ENCODE peak calls at places on chromosomes 3 and 15, in eight cellular contexts. Y is uterus, M is HepG2, L is tibial nerve, V is SJSA1, Z is A549, U is thoracic aorta, P is heart left ventricle. K is an unnamed sample.

GRCh38 chr3:180063783-180064182 is 27.0 kb upstream of the PEX5L start:
- DNase-seq in U (no peak), M (no peak), P (no peak), L (no peak), Z (peak; percentile 2), V (no peak), Y (no peak), K (no peak)

GRCh38 chr15:49103002-49103401 is 52.4 kb downstream of the COPS2 start:
- DNase-seq in Z (no peak), V (no peak), P (no peak), L (no peak), U (no peak), M (no peak), Y (no peak), K (peak; percentile 83)

GRCh38 chr3:107833046-107833445 is 257.8 kb downstream of the CD47 start:
- DNase-seq in L (no peak), U (no peak), V (no peak), Y (no peak), M (no peak), P (no peak), Z (no peak), K (peak; percentile 29)

GRCh38 chr15:60568301-60568742 is 89.4 kb upstream of the ICE2 start:
- DNase-seq in Y (no peak), V (no peak), L (no peak), Z (no peak), U (no peak), P (no peak), M (no peak), K (no peak)

GRCh38 chr3:136390574-136390973 is 140.4 kb downstream of the PCCB start:
- DNase-seq in U (no peak), M (no peak), Y (no peak), P (no peak), V (no peak), Z (no peak), L (no peak), K (no peak)

GRCh38 chr3:84522893-84523292 is 435.9 kb upstream of the CADM2 start:
- DNase-seq in L (no peak), Y (no peak), P (no peak), Z (no peak), M (no peak), U (no peak), V (no peak), K (no peak)

GRCh38 chr15:75446146-75446545 is 5.3 kb downstream of the SIN3A start:
- DNase-seq in L (no peak), Z (no peak), V (no peak), P (no peak), M (no peak), Y (no peak), U (no peak), K (no peak)

GRCh38 chr3:99638244-99638948 is at the start of gene COL8A1:
- DNase-seq in U (peak; percentile 57), V (peak; percentile 88), Y (peak; percentile 65), M (no peak), Z (no peak), L (peak; percentile 72), P (peak; percentile 69), K (peak; percentile 36)

GRCh38 chr15:87710406-87710805 is 546.1 kb downstream of the NTRK3 start:
- DNase-seq in L (peak; percentile 51), V (no peak), Y (peak; percentile 82), P (peak; percentile 12), M (no peak), Z (no peak), U (no peak), K (no peak)

GRCh38 chr3:24360946-24361345 is 133.7 kb downstream of the THRB start:
- DNase-seq in Y (no peak), Z (no peak), P (no peak), L (no peak), M (no peak), V (no peak), U (no peak), K (no peak)

GRCh38 chr3:189232790-189233189 is 61.0 kb downstream of the TPRG1 start:
- DNase-seq in V (no peak), U (no peak), Y (no peak), P (no peak), Z (no peak), M (no peak), L (no peak), K (peak; percentile 25)

GRCh38 chr3:190387578-190388213 is at the start of gene CLDN16:
- DNase-seq in M (no peak), Y (no peak), P (no peak), V (no peak), L (no peak), Z (no peak), U (no peak), K (no peak)

GRCh38 chr3:54756330-54756731 is 171.5 kb downstream of the LRTM1 start:
- DNase-seq in M (no peak), P (no peak), V (peak; percentile 79), U (no peak), L (no peak), Z (no peak), Y (no peak), K (no peak)

GRCh38 chr3:65439641-65440040 is 599.1 kb downstream of the MAGI1 start:
- DNase-seq in U (peak; percentile 7), V (peak; percentile 45), P (peak; percentile 47), L (no peak), Z (peak; percentile 46), M (peak; percentile 32), Y (peak; percentile 19), K (no peak)

GRCh38 chr15:99435138-99435695 is 130.6 kb upstream of the MEF2A start:
- DNase-seq in P (peak; percentile 11), L (peak; percentile 7), Z (no peak), V (peak; percentile 29), Y (peak; percentile 21), M (no peak), U (no peak), K (no peak)

GRCh38 chr3:15528881-15529537 is 7.5 kb upstream of the COLQ start:
- DNase-seq in L (no peak), U (no peak), Y (no peak), Z (no peak), M (no peak), P (no peak), V (no peak), K (no peak)

GRCh38 chr3:19539488-19540395 is 391.4 kb downstream of the KCNH8 start:
- DNase-seq in M (no peak), Y (no peak), U (no peak), Z (no peak), P (no peak), V (no peak), L (no peak), K (no peak)

GRCh38 chr3:55402886-55403605 is 84.1 kb downstream of the WNT5A start:
- DNase-seq in L (no peak), Z (peak; percentile 17), V (no peak), P (no peak), U (no peak), M (peak; percentile 63), Y (no peak), K (peak; percentile 38)

GRCh38 chr3:12221663-12222062 is 63.0 kb upstream of the TIMP4 start:
- DNase-seq in V (no peak), L (no peak), M (peak; percentile 68), Y (no peak), P (no peak), Z (peak; percentile 33), U (no peak), K (no peak)

GRCh38 chr3:48016336-48016973 is at the start of gene MAP4:
- DNase-seq in M (no peak), V (no peak), Z (peak; percentile 31), U (no peak), Y (no peak), P (no peak), L (no peak), K (no peak)

GRCh38 chr3:12004741-12005513 is 739 bp downstream of the SYN2 start:
- DNase-seq in P (no peak), Y (no peak), V (no peak), M (no peak), Z (no peak), L (no peak), U (no peak), K (peak; percentile 69)

GRCh38 chr3:195385526-195385925 is 57.3 kb downstream of the ACAP2 start:
- DNase-seq in Z (peak; percentile 15), P (no peak), L (no peak), Y (no peak), V (no peak), M (no peak), U (no peak), K (no peak)

GRCh38 chr3:133487920-133488540 is 85.5 kb upstream of the CDV3 start:
- DNase-seq in U (no peak), Z (peak; percentile 15), P (no peak), M (peak; percentile 20), L (no peak), Y (no peak), V (no peak), K (peak; percentile 58)
- H3K9me3 ChIP-seq in U (no peaks in the 10 kb centered on the region), Z (peaks cover 11% of the 10 kb centered on the region), P (no peaks in the 10 kb centered on the region), M (no peaks in the 10 kb centered on the region), L (peaks cover 17% of the 10 kb centered on the region), Y (no peaks in the 10 kb centered on the region), V (no peaks in the 10 kb centered on the region), K (no peaks in the 10 kb centered on the region)

GRCh38 chr3:147411235-147411607 is 2.1 kb downstream of the ZIC1 start:
- DNase-seq in V (no peak), P (no peak), Y (no peak), Z (no peak), M (no peak), L (no peak), U (no peak), K (peak; percentile 90)
- H3K9me3 ChIP-seq in V (no peaks in the 10 kb centered on the region), P (no peaks in the 10 kb centered on the region), Y (no peaks in the 10 kb centered on the region), Z (no peaks in the 10 kb centered on the region), M (no peaks in the 10 kb centered on the region), L (peaks cover 28% of the 10 kb centered on the region), U (no peaks in the 10 kb centered on the region), K (peaks cover 3% of the 10 kb centered on the region)

DNA sequence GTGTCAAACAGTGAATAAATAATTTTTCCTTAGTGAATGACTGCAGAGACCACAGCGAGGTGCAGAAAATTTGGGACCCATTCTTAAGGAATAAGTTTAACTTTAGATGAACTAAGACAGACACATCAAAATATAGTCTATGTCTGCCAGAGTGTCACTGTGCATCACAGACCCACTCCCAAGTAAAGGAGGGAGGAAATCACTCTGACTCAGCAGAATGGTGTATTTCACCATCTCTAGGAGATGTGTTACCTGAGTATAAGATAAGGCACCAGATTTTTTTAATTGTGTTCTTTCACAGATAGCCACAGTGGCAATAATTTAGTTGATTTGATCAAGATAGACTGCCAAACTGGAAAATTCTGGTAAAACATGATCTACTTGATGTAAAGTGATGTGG is 47.3 kb downstream of the TIPARP start:
- DNase-seq in M (no peak), P (no peak), L (no peak), Y (no peak), Z (peak; percentile 20), V (no peak), U (no peak), K (no peak)
- H3K9me3 ChIP-seq in M (no peaks in the 10 kb centered on the region), P (no peaks in the 10 kb centered on the region), L (no peaks in the 10 kb centered on the region), Y (no peaks in the 10 kb centered on the region), Z (no peaks in the 10 kb centered on the region), V (no peaks in the 10 kb centered on the region), U (no peaks in the 10 kb centered on the region), K (no peaks in the 10 kb centered on the region)

DNA sequence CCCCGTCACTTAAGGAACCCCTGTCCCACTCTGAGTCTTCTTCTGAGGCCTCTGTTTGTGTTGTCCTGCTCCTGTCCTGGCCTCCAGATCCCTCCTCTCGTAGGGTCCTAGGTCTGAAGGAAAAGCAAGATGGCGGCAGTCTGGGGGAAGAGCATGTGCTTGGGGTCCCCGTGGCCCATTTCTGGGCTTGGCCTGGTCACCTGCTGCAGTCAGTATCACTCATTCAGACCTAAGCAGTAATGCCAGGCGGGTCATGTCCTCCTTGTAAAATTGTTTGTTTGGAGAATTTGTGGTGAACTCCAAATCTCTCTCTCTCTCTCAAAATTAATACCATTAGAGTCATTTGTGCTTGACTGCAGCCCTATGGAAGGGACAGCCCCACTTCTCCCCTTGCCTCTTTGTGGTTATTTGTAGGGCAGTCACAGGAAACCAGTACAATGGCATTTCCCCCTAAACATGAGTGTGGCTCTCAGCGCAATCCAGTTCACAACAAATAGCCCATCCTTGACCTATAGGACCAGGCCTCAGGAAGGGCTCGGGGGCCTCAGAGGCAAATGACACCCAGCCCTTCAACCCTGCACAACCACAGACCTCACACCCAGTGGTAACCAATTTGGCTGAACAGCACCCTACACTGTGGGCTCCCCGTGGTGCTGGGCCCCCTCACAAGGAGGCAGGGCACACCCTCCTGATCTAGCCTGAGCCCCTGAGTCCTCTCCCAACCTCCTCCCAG is 173.5 kb downstream of the OR4M2 start:
- DNase-seq in Z (no peak), M (no peak), Y (no peak), P (no peak), L (no peak), V (no peak), U (no peak), K (no peak)
- H3K9me3 ChIP-seq in Z (peaks cover 19% of the 10 kb centered on the region), M (no peaks in the 10 kb centered on the region), Y (no peaks in the 10 kb centered on the region), P (no peaks in the 10 kb centered on the region), L (peaks cover 12% of the 10 kb centered on the region), V (no peaks in the 10 kb centered on the region), U (no peaks in the 10 kb centered on the region), K (peaks cover 5% of the 10 kb centered on the region)